ENCODE peak calls at places on chromosomes 13 and 19, in eight cellular contexts. A, W, K, T, Z, H, D and E are unnamed samples.

GRCh38 chr19:53808710-53809125 is 15.4 kb downstream of the NLRP12 start:
- DNase-seq in A (no peak), W (no peak), K (no peak), T (peak; percentile 45), Z (no peak), H (no peak), D (no peak), E (no peak)

GRCh38 chr19:43809762-43810696 is 7.8 kb upstream of the LYPD5 start:
- DNase-seq in A (no peak), W (no peak), K (no peak), T (peak; percentile 63), Z (no peak), H (no peak), D (no peak), E (peak; percentile 32)

GRCh38 chr13:40652588-40652940 is 13.9 kb downstream of the FOXO1 start:
- DNase-seq in A (no peak), W (no peak), K (no peak), T (no peak), Z (no peak), H (no peak), D (no peak), E (no peak)

GRCh38 chr19:42166336-42166735 is 34.1 kb upstream of the POU2F2 start:
- DNase-seq in A (no peak), W (no peak), K (no peak), T (no peak), Z (no peak), H (no peak), D (no peak), E (no peak)

GRCh38 chr13:48909088-48909389 is 66.7 kb upstream of the FNDC3A start:
- DNase-seq in A (no peak), W (no peak), K (no peak), T (no peak), Z (no peak), H (peak; percentile 51), D (no peak), E (no peak)

GRCh38 chr19:33677745-33678426 is 56.1 kb downstream of the CHST8 start:
- DNase-seq in A (no peak), W (no peak), K (no peak), T (no peak), Z (peak; percentile 18), H (no peak), D (no peak), E (no peak)

GRCh38 chr19:30339624-30340525 is 32.3 kb upstream of the ZNF536 start:
- DNase-seq in A (no peak), W (no peak), K (no peak), T (no peak), Z (no peak), H (no peak), D (no peak), E (no peak)

GRCh38 chr13:27790523-27790922 is 1.8 kb upstream of the GSX1 start:
- DNase-seq in A (no peak), W (no peak), K (no peak), T (no peak), Z (no peak), H (no peak), D (no peak), E (no peak)

GRCh38 chr19:51754770-51755169 is 3.1 kb upstream of the FPR1 start:
- DNase-seq in A (no peak), W (no peak), K (no peak), T (no peak), Z (no peak), H (no peak), D (no peak), E (no peak)

GRCh38 chr19:1318678-1319471 is 33.2 kb downstream of the EFNA2 start:
- DNase-seq in A (no peak), W (no peak), K (no peak), T (no peak), Z (no peak), H (no peak), D (no peak), E (no peak)

GRCh38 chr13:62375653-62376052 is 960.0 kb upstream of the PCDH20 start:
- DNase-seq in A (no peak), W (no peak), K (no peak), T (no peak), Z (no peak), H (no peak), D (no peak), E (no peak)

GRCh38 chr19:2097330-2098327 is 914 bp downstream of the IZUMO4 start:
- DNase-seq in A (peak; percentile 40), W (peak; percentile 52), K (no peak), T (no peak), Z (peak; percentile 32), H (no peak), D (peak; percentile 46), E (no peak)

GRCh38 chr13:39451860-39452301 is 151.1 kb downstream of the LHFPL6 start:
- DNase-seq in A (no peak), W (no peak), K (no peak), T (no peak), Z (peak; percentile 24), H (no peak), D (peak; percentile 24), E (no peak)

GRCh38 chr13:31431722-31432137 is 232.0 kb downstream of the B3GLCT start:
- DNase-seq in A (peak; percentile 25), W (no peak), K (peak; percentile 46), T (peak; percentile 22), Z (peak; percentile 62), H (no peak), D (peak; percentile 67), E (no peak)

GRCh38 chr19:49837425-49837824 is 13.5 kb upstream of the PTOV1 start:
- DNase-seq in A (no peak), W (no peak), K (no peak), T (no peak), Z (no peak), H (no peak), D (no peak), E (no peak)

GRCh38 chr19:46944918-46945628 is 74.6 kb upstream of the NPAS1 start:
- DNase-seq in A (no peak), W (no peak), K (peak; percentile 53), T (no peak), Z (peak; percentile 76), H (peak; percentile 34), D (peak; percentile 50), E (no peak)

GRCh38 chr19:36008336-36008978 is at the start of gene SYNE4:
- DNase-seq in A (no peak), W (peak; percentile 78), K (peak; percentile 81), T (peak; percentile 75), Z (no peak), H (peak; percentile 82), D (no peak), E (no peak)

GRCh38 chr13:73056054-73056962 is 2.5 kb upstream of the KLF5 start:
- DNase-seq in A (no peak), W (no peak), K (no peak), T (peak; percentile 79), Z (no peak), H (no peak), D (no peak), E (no peak)

GRCh38 chr19:42465827-42466280 is 23.1 kb upstream of the CXCL17 start:
- DNase-seq in A (no peak), W (no peak), K (no peak), T (no peak), Z (no peak), H (no peak), D (no peak), E (no peak)

GRCh38 chr13:25973576-25973975 is 78.2 kb downstream of the SHISA2 start:
- DNase-seq in A (no peak), W (no peak), K (no peak), T (no peak), Z (no peak), H (no peak), D (no peak), E (no peak)

DNA sequence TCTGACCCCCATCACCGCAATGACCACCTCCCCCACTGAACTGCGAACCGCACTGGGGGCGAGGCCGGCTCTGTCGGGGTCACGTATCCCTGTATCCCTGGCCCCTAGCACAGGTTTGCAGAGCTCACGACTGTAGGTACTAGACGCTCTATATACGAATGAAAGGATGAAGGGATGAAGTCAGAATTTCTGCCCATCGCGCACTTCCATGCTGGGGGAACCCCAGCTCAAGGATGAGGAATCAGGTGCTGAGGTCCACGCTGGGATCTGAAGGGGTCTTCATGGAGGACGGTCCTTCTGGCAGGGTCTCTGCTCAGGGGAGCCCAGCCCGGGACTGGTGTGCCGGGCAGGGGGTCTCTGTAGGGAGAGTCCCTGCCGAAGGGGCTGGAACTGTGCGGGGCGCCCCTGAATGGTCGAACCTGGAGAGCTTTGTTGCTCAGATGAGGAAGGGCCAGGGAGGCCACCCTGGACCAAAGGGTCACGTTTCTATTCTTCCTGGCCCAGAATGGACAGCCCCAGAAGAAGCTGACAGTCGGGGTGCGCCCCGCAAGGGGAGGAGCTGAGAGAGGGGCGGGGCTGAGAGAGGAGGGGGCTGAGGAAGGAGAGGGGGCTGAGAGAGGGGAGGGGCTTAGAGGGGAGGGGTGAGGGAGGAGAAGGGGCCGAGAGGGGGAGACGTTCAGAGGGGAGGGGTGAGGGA is 37.9 kb upstream of the SEMA6B start:
- DNase-seq in A (no peak), W (no peak), K (no peak), T (no peak), Z (no peak), H (no peak), D (no peak), E (no peak)
- H3K4me3 ChIP-seq in A (no peak overlapping the region), W (no peak overlapping the region), K (no peak overlapping the region), T (no peak overlapping the region), Z (no peak overlapping the region), H (no peak overlapping the region), D (no peak overlapping the region), E (peak overlapping the region; percentile 13)

GRCh38 chr13:43307221-43307920 is 284.0 kb downstream of the DNAJC15 start:
- DNase-seq in A (no peak), W (no peak), K (no peak), T (no peak), Z (no peak), H (no peak), D (no peak), E (no peak)
- H3K27ac ChIP-seq in A (no peak overlapping the region), W (no peak overlapping the region), K (no peak overlapping the region), T (no peak overlapping the region), Z (no peak overlapping the region), H (no peak overlapping the region), D (peak overlapping the region; percentile 8), E (no peak overlapping the region)

DNA sequence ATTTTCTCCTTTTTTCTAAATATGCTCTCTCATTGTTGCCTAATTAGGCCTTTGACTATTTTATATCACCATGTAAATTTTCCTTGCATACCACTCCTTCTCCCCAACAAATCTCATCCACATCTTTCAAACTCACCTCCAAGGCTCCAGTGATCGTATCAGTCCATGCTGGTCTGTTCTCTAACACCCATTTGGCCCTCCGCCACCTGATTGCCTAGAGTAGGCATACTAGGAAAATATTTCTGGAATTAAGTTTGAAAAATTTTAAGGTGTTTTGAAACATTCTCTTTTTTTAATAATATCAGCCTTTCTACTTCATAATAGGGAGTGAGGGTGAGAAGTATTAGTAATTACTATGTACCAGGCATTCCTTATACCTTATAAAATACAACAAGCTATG is 473.9 kb downstream of the FGF9 start:
- DNase-seq in A (no peak), W (no peak), K (no peak), T (no peak), Z (no peak), H (no peak), D (no peak), E (no peak)
- H3K9me3 ChIP-seq in A (no peaks in the 10 kb centered on the region), W (no peaks in the 10 kb centered on the region), K (no peaks in the 10 kb centered on the region), T (no peaks in the 10 kb centered on the region), Z (no peaks in the 10 kb centered on the region), H (no peaks in the 10 kb centered on the region), D (no peaks in the 10 kb centered on the region), E (no peaks in the 10 kb centered on the region)

GRCh38 chr19:40431698-40432097 is 5.9 kb upstream of the SERTAD1 start:
- DNase-seq in A (no peak), W (no peak), K (no peak), T (no peak), Z (no peak), H (no peak), D (no peak), E (no peak)

GRCh38 chr19:40438284-40438683 is 5.9 kb downstream of the SERTAD3 start:
- DNase-seq in A (no peak), W (no peak), K (no peak), T (no peak), Z (no peak), H (no peak), D (no peak), E (no peak)

GRCh38 chr19:40433391-40434216 is 7.8 kb upstream of the SERTAD1 start:
- DNase-seq in A (peak; percentile 30), W (peak; percentile 93), K (peak; percentile 93), T (no peak), Z (peak; percentile 88), H (peak; percentile 88), D (peak; percentile 90), E (peak; percentile 66)
- H3K4me3 ChIP-seq in A (peak overlapping the region; percentile 49), W (peak overlapping the region; percentile 21), K (peak overlapping the region; percentile 16), T (peak overlapping the region; percentile 54), Z (peak overlapping the region; percentile 58), H (peak overlapping the region; percentile 51), D (peak overlapping the region; percentile 38), E (peak overlapping the region; percentile 57)